ENCODE peak calls at places on chromosomes 5 and 9, in nine cellular contexts. V is fibroblast of the aortic adventitia, R is fibroblast of lung, M is fibroblast of mammary gland, L is esophagus squamous epithelium, B is tibial artery, Y is BJ, W is fibroblast of pulmonary artery, Z is retinal pigment epithelial cell. H is an unnamed sample.

GRCh38 chr9:112049834-112050516 is 125.1 kb downstream of the SUSD1 start:
- DNase-seq in V (peak), R (peak), M (peak), L (no peak), B (no peak), Y (peak), W (no peak), Z (no peak), H (no peak)

GRCh38 chr5:71719092-71719964 is at the start of gene CARTPT:
- DNase-seq in V (no peak), R (peak), M (peak), L (no peak), B (no peak), Y (no peak), W (peak), Z (no peak), H (no peak)

GRCh38 chr5:172943283-172943841 is 15.9 kb upstream of the RPL26L1 start:
- DNase-seq in V (peak), R (peak), M (peak), L (no peak), B (peak), Y (peak), W (peak), Z (no peak), H (no peak)

GRCh38 chr5:59766394-59766793 is 127.1 kb downstream of the PDE4D start:
- DNase-seq in V (no peak), R (no peak), M (no peak), L (no peak), B (no peak), Y (no peak), W (peak), Z (no peak), H (no peak)

GRCh38 chr9:18359335-18359734 is 114.6 kb upstream of the ADAMTSL1 start:
- DNase-seq in V (peak), R (peak), M (peak), L (no peak), B (no peak), Y (peak), W (peak), Z (no peak), H (no peak)

GRCh38 chr5:177306674-177307543 is 3.3 kb downstream of the PRELID1 start:
- DNase-seq in V (no peak), R (no peak), M (peak), L (no peak), B (peak), Y (no peak), W (peak), Z (no peak), H (no peak)

GRCh38 chr5:62144395-62145022 is 161.5 kb upstream of the KIF2A start:
- DNase-seq in V (peak), R (peak), M (peak), L (no peak), B (no peak), Y (no peak), W (no peak), Z (no peak), H (no peak)

GRCh38 chr5:148290271-148291195 is 21.7 kb upstream of the SPINK7 start:
- DNase-seq in V (peak), R (no peak), M (peak), L (no peak), B (no peak), Y (no peak), W (peak), Z (no peak), H (no peak)

GRCh38 chr5:153678617-153679329 is 188.3 kb downstream of the GRIA1 start:
- DNase-seq in V (peak), R (no peak), M (no peak), L (no peak), B (no peak), Y (no peak), W (peak), Z (no peak), H (no peak)

GRCh38 chr9:87781331-87781730 is 55.4 kb downstream of the CTSL start:
- DNase-seq in V (no peak), R (no peak), M (no peak), L (no peak), B (no peak), Y (no peak), W (no peak), Z (no peak), H (no peak)

GRCh38 chr5:73968246-73968645 is 342.2 kb downstream of the ARHGEF28 start:
- DNase-seq in V (no peak), R (no peak), M (no peak), L (no peak), B (no peak), Y (no peak), W (no peak), Z (no peak), H (no peak)

GRCh38 chr5:73967347-73967746 is 341.4 kb downstream of the ARHGEF28 start:
- DNase-seq in V (no peak), R (no peak), M (no peak), L (no peak), B (no peak), Y (no peak), W (no peak), Z (no peak), H (no peak)

GRCh38 chr5:73968729-73969128 is 342.7 kb downstream of the ARHGEF28 start:
- DNase-seq in V (peak), R (peak), M (no peak), L (no peak), B (no peak), Y (no peak), W (peak), Z (no peak), H (no peak)

GRCh38 chr5:73966411-73966810 is 340.4 kb downstream of the ARHGEF28 start:
- DNase-seq in V (no peak), R (no peak), M (no peak), L (no peak), B (no peak), Y (no peak), W (no peak), Z (no peak), H (no peak)

GRCh38 chr5:73969195-73970059 is 343.4 kb downstream of the ARHGEF28 start:
- DNase-seq in V (no peak), R (no peak), M (no peak), L (no peak), B (no peak), Y (no peak), W (peak), Z (no peak), H (no peak)
- H3K4me3 ChIP-seq in V (no peak), R (no peak), M (no peak), L (no peak), B (no peak), Y (no peak), W (no peak), Z (no peak), H (no peak)

DNA sequence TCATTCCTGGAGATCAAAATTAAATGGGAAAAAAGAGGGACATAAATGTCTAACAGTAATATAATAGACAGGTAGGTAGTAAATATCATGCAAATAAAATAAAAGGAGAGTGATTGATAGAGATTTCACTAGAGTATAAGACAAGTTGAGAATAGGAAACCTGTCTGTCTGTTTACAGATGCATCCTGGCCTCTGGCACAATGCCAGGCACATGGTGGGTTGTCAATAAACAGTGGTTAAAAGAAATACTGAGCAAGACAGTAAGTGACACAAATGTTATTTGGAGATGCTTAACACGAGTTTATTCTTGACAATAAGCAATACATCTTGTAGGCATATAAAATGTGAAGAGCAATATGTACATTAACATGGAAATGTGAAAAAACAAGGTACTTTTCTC is 33.3 kb downstream of the RICTOR start:
- DNase-seq in V (no peak), R (no peak), M (no peak), L (no peak), B (no peak), Y (no peak), W (no peak), Z (no peak), H (no peak)
- H3K4me3 ChIP-seq in V (no peak), R (no peak), M (no peak), L (no peak), B (no peak), Y (no peak), W (no peak), Z (no peak), H (no peak)

GRCh38 chr5:156934450-156935211 is 28.4 kb downstream of the TIMD4 start:
- DNase-seq in V (no peak), R (no peak), M (peak), L (no peak), B (no peak), Y (no peak), W (no peak), Z (no peak), H (peak)
- H3K4me3 ChIP-seq in V (no peak), R (no peak), M (no peak), L (no peak), B (no peak), Y (no peak), W (no peak), Z (no peak), H (peak)

GRCh38 chr5:139524446-139524845 is 36.7 kb upstream of the UBE2D2 start:
- DNase-seq in V (no peak), R (no peak), M (no peak), L (no peak), B (no peak), Y (no peak), W (no peak), Z (no peak), H (no peak)
- H3K4me3 ChIP-seq in V (no peak), R (no peak), M (no peak), L (no peak), B (no peak), Y (no peak), W (no peak), Z (no peak), H (no peak)

DNA sequence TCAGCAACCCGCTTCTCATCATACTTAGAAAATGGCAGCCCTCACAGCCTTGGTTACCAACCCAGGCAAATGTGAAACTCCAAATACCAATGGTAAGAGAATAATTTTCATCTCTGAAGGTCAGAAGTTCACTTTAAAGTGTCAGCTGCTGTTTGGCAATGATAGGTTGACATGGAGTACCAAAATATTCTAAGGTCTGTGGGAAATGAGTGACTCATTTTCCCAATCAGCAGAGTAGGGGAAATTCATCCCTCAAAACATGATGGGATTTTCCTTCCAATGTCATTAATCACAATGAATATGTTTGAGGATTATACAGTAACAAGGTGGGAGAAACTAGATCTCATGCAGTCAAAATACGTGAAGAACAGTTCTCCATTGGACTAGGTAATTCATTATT is 53.2 kb upstream of the ERBIN start:
- DNase-seq in V (peak), R (peak), M (peak), L (no peak), B (no peak), Y (no peak), W (peak), Z (peak), H (no peak)
- H3K4me3 ChIP-seq in V (no peak), R (no peak), M (no peak), L (no peak), B (no peak), Y (no peak), W (no peak), Z (no peak), H (no peak)

H was measured in naive thymus-derived CD4-positive, alpha-beta T cell.